ENCODE peak calls at places on chromosomes 2 and 18, in four cellular contexts. Q is HepG2, S is GM12878, K is K562. L is an unnamed sample.

GRCh38 chr2:46703588-46703987 is 212.0 kb downstream of the MCFD2 start:
- DNase-seq in S (peak), Q (no peak), K (no peak), L (no peak)

GRCh38 chr2:101801496-101801895 is 104.0 kb downstream of the MAP4K4 start:
- DNase-seq in S (no peak), K (no peak), Q (no peak), L (no peak)

GRCh38 chr2:45755585-45756330 is 104.3 kb downstream of the PRKCE start:
- DNase-seq in S (no peak), Q (no peak), K (no peak), L (no peak)

GRCh38 chr2:80112790-80113189 is 191.8 kb downstream of the LRRTM1 start:
- DNase-seq in Q (no peak), K (no peak), S (no peak), L (no peak)

GRCh38 chr2:63723709-63724108 is 118.0 kb upstream of the UGP2 start:
- DNase-seq in S (no peak), K (no peak), Q (no peak), L (no peak)

GRCh38 chr2:219679571-219679970 is 52.1 kb downstream of the SLC4A3 start:
- DNase-seq in S (no peak), Q (no peak), K (no peak), L (no peak)

GRCh38 chr2:158024288-158024898 is 77.3 kb upstream of the UPP2 start:
- DNase-seq in Q (peak), S (no peak), K (peak), L (peak)

GRCh38 chr18:12238861-12239260 is 15.3 kb upstream of the CIDEA start:
- DNase-seq in S (no peak), K (peak), Q (no peak), L (no peak)

GRCh38 chr18:71028285-71028762 is 739.5 kb downstream of the SOCS6 start:
- DNase-seq in Q (no peak), K (no peak), S (no peak), L (no peak)

GRCh38 chr18:55982992-55983391 is 395.0 kb upstream of the TCF4 start:
- DNase-seq in S (no peak), K (peak), Q (no peak), L (no peak)

GRCh38 chr2:102664439-102665042 is 45.2 kb downstream of the SLC9A2 start:
- DNase-seq in Q (peak), S (peak), K (peak), L (no peak)

GRCh38 chr2:197131558-197131855 is 179.1 kb downstream of the ANKRD44 start:
- DNase-seq in Q (no peak), S (no peak), K (no peak), L (no peak)

GRCh38 chr2:68152651-68153347 is 4.9 kb upstream of the PNO1 start:
- DNase-seq in Q (no peak), S (no peak), K (no peak), L (no peak)

GRCh38 chr18:51196811-51197660 is 445 bp downstream of the MEX3C start:
- DNase-seq in S (no peak), Q (no peak), K (peak), L (peak)

GRCh38 chr2:7795358-7796199 is 878.4 kb downstream of the RNF144A start:
- DNase-seq in Q (no peak), K (no peak), S (no peak), L (no peak)

GRCh38 chr2:236855866-236856855 is 229.5 kb upstream of the COPS8 start:
- DNase-seq in K (no peak), S (no peak), Q (no peak), L (no peak)

GRCh38 chr2:15825276-15826060 is 114.9 kb upstream of the MYCN start:
- DNase-seq in K (no peak), Q (no peak), S (no peak), L (no peak)

GRCh38 chr2:231884438-231885140 is 41.6 kb downstream of the NPPC start:
- DNase-seq in K (no peak), Q (no peak), S (no peak), L (no peak)

GRCh38 chr18:11747731-11748130 is 58.7 kb downstream of the GNAL start:
- DNase-seq in K (no peak), S (no peak), Q (no peak), L (no peak)

GRCh38 chr2:121694398-121695178 is 42.1 kb downstream of the NIFK start:
- DNase-seq in K (no peak), Q (no peak), S (no peak), L (no peak)

GRCh38 chr18:69872661-69873060 is 75.0 kb downstream of the CD226 start:
- DNase-seq in S (no peak), K (no peak), Q (no peak), L (no peak)

GRCh38 chr18:34528177-34528576 is 181.9 kb upstream of the DTNA start:
- DNase-seq in Q (no peak), K (no peak), S (no peak), L (no peak)

GRCh38 chr18:3283908-3284307 is 22.0 kb downstream of the MYL12B start:
- DNase-seq in S (no peak), K (no peak), Q (no peak), L (no peak)

GRCh38 chr2:167048829-167049228 is 160.5 kb downstream of the XIRP2 start:
- DNase-seq in K (no peak), S (no peak), Q (no peak), L (no peak)

GRCh38 chr2:207765960-207766582 is 3.6 kb downstream of the FZD5 start:
- DNase-seq in S (no peak), Q (no peak), K (no peak), L (no peak)

GRCh38 chr2:2787301-2787907 is 456.3 kb upstream of the MYT1L start:
- DNase-seq in S (no peak), Q (no peak), K (no peak), L (no peak)

GRCh38 chr2:10323535-10323934 is 20.8 kb downstream of the HPCAL1 start:
- DNase-seq in K (no peak), S (no peak), Q (no peak), L (no peak)

GRCh38 chr2:74364533-74365505 is 15.3 kb downstream of the DCTN1 start:
- DNase-seq in K (no peak), Q (no peak), S (no peak), L (no peak)

GRCh38 chr2:17680119-17680518 is 73.5 kb downstream of the SMC6 start:
- DNase-seq in S (no peak), Q (no peak), K (no peak), L (no peak)

GRCh38 chr18:74459877-74460276 is 2.8 kb upstream of the DIPK1C start:
- DNase-seq in Q (no peak), K (peak), S (no peak), L (peak)

GRCh38 chr2:236571161-236571560 is 1.5 kb downstream of the ACKR3 start:
- DNase-seq in S (no peak), Q (no peak), K (no peak), L (no peak)

GRCh38 chr2:61538920-61539559 is 884 bp upstream of the XPO1 start:
- DNase-seq in K (no peak), Q (peak), S (peak), L (peak)

GRCh38 chr2:67242456-67242855 is 154.7 kb upstream of the ETAA1 start:
- DNase-seq in K (no peak), S (no peak), Q (no peak), L (no peak)

GRCh38 chr2:44941551-44942234 is at the start of gene SIX3:
- DNase-seq in Q (no peak), K (no peak), S (no peak), L (no peak)

GRCh38 chr2:21981127-21981526 is 857.4 kb downstream of the TDRD15 start:
- DNase-seq in Q (no peak), S (no peak), K (no peak), L (no peak)

DNA sequence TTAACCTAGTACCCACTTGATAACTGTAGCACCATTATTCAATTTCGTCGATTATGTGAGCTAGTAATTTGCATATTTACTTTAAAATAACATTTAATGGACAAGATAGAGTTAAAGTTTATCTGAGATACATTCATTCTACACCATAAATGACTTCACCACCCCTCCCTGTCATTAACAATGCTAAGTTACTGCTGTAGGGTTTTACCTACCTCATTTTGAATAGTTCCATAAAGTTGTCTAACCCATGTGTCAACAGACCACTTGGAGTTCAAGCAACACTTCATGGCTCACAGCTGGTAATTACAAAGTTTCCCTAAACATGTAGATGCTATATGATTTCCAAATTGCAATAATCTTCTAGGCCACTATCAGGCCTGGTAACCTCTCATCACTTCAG is 127.4 kb upstream of the CYP26B1 start:
- DNase-seq in S (no peak), Q (no peak), K (no peak), L (no peak)
- TF ChIP-seq SP1 in S (no peak), Q (no peak), K (no peak), L (no peak)

GRCh38 chr2:151237422-151238012 is 24.1 kb downstream of the RBM43 start:
- DNase-seq in Q (no peak), S (no peak), K (no peak), L (no peak)
- TF ChIP-seq BHLHE40 in Q (no peak), S (no peak), K (no peak), L (no peak)

GRCh38 chr2:12076810-12077209 is 330.4 kb downstream of the LPIN1 start:
- DNase-seq in S (no peak), Q (no peak), K (no peak), L (no peak)

GRCh38 chr2:12073217-12073852 is 326.9 kb downstream of the LPIN1 start:
- DNase-seq in K (no peak), Q (no peak), S (no peak), L (no peak)

GRCh38 chr2:12074884-12075217 is 328.4 kb downstream of the LPIN1 start:
- DNase-seq in K (no peak), Q (no peak), S (no peak), L (no peak)

GRCh38 chr2:12074126-12074883 is 327.9 kb downstream of the LPIN1 start:
- DNase-seq in Q (no peak), K (peak), S (peak), L (no peak)

DNA sequence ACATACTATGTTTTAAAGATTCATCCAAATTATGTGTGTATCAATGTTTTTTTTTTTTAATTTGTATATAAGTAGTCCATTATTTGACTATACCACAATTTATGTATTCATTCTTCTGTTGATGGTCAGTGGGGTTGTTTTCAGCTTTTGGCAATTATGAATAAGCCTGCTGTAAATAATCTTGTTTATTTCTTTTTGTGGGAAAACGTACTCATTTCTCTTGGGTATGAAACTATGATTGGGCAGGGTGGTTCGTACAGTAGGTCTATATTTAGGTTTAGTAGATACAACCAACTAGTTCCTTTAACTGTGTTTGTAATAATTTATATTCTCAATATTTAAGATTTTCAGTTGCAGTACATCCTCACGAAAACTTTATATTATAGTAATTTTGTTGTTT is 329.2 kb downstream of the LPIN1 start:
- DNase-seq in S (no peak), K (no peak), Q (no peak), L (no peak)
- TF ChIP-seq SP1 in S (no peak), K (no peak), Q (no peak), L (no peak)

DNA sequence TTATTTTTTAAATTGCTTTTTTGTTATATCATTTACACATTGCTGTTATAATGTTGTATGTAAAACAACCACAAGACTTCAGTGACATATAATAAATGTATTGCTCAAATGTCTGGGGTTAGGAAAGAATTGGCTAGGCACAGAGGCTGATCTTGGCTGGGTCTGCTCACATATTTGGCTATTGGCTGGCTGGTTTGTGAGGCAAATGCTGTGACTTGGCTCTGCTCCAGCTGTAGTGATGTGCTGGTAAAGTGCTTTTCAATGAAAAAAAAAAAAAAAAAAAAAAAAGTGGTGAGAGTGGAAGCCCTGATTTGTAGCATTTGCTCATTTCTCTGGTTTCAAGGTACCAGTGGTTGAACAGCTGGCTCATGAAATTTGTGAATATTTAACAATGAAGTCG is 43.6 kb upstream of the RIT2 start:
- DNase-seq in K (no peak), S (no peak), Q (no peak), L (no peak)
- TF ChIP-seq BHLHE40 in K (no peak), S (no peak), Q (no peak), L (no peak)